ENCODE peak calls at places on chromosomes 3 and 15, in five cellular contexts. R is fibroblast of lung; M is GM12864; C is DND-41; E is CD4-positive, alpha-beta T cell. B is an unnamed sample.

GRCh38 chr15:90711418-90711824 is 5.7 kb upstream of the BLM start:
- DNase-seq in M (no peak), C (no peak), E (no peak), R (no peak), B (no peak)

GRCh38 chr3:4543110-4543509 is 50.0 kb downstream of the ITPR1 start:
- DNase-seq in R (no peak), C (no peak), M (no peak), E (no peak), B (no peak)

GRCh38 chr3:80682951-80683350 is 915.2 kb upstream of the ROBO1 start:
- DNase-seq in M (no peak), E (no peak), C (no peak), R (no peak), B (no peak)

GRCh38 chr15:88647362-88648105 is 8.7 kb downstream of the ISG20 start:
- DNase-seq in R (no peak), C (no peak), E (no peak), M (no peak), B (no peak)

GRCh38 chr3:123618768-123619484 is 34.1 kb upstream of the HACD2 start:
- DNase-seq in M (no peak), E (no peak), C (no peak), R (peak; percentile 74), B (no peak)

GRCh38 chr3:196962108-196962929 is 6.3 kb downstream of the PIGZ start:
- DNase-seq in C (no peak), E (no peak), M (no peak), R (no peak), B (no peak)

GRCh38 chr3:5581743-5582142 is 394.2 kb downstream of the EDEM1 start:
- DNase-seq in M (no peak), C (no peak), E (no peak), R (no peak), B (no peak)

GRCh38 chr3:56933803-56934202 is 126.7 kb upstream of the SPATA12 start:
- DNase-seq in E (no peak), M (no peak), C (no peak), R (no peak), B (no peak)

GRCh38 chr3:129664040-129664646 is 57.7 kb upstream of the PLXND1 start:
- DNase-seq in C (no peak), E (no peak), M (no peak), R (no peak), B (no peak)

GRCh38 chr3:114299925-114300624 is 6.2 kb downstream of the TIGIT start:
- DNase-seq in E (no peak), M (no peak), R (no peak), C (no peak), B (no peak)

GRCh38 chr3:114294940-114295480 is 1.2 kb downstream of the TIGIT start:
- DNase-seq in C (no peak), E (no peak), M (no peak), R (no peak), B (no peak)

GRCh38 chr3:114293846-114294245 is at the start of gene TIGIT:
- DNase-seq in M (no peak), E (no peak), R (no peak), C (no peak), B (no peak)

DNA sequence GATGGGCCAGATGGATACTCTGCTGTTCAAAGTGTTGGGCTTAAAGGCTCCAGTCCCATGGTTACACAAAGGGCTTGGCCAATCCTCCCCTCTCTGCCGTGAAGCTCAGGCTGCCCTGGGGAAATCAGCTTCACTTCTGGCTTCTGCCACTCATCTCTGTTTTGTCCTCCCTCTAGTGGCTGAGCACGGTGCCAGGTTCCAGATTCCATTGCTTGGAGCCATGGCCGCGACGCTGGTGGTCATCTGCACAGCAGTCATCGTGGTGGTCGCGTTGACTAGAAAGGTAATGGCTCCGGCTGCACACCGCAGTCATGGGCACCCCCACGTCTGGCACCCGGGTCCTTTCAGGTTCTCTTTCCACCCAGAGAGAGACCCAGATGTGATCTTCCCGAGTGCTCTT is 5.6 kb downstream of the TIGIT start:
- DNase-seq in R (no peak), E (no peak), C (no peak), M (no peak), B (no peak)
- TF ChIP-seq CTCF in R (peak; percentile 27), E (peak; percentile 62), C (peak; percentile 52), M (peak; percentile 51), B (peak; percentile 22)

GRCh38 chr15:63605816-63606215 is 8.6 kb downstream of the FBXL22 start:
- DNase-seq in C (no peak), R (no peak), E (peak; percentile 55), M (no peak), B (peak; percentile 55)
- TF ChIP-seq CTCF in C (no peak), R (no peak), E (no peak), M (no peak), B (no peak)

DNA sequence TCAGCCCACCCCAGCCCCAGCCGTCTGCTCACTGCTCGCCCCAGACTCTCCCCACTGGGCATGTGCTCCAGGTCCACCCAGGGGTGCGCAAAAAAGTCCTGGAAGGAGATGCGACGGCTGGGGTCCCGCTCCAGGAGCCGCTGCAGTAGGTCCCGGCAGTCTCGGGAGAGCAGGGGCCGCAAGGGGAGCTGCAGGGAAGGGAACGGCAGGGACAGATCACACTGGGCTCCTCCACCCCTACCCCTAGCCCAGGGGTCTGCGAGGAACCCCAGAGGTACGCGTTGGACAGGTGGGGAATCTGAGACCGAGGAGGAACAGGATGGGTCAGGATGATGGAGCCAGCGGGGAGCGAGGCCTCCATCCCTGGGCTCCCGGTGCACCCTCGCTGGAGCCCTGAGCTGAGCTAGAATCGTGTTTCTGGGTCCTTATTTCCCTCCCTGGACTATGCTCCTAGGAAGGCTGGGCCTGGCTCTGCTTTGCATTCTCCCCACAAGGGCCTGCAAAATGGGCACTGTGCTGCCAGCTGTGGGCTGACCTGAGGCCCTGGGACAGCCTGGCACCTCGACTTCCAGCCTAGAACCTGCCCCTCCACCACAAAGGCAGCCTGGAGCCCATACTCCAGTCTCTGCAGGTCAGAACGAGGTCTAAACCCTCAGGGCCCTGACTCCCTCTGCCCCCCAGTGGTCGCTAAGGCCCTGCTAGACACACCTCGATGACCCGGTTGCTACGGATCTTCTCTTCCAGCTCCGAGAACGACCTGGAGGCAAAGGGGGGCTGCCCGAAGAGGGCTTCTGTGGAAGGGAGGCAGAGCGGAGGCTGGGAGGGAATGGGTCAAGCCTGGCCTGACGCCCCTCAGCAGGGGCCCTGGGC is 3.2 kb downstream of the ULK3 start:
- DNase-seq in C (no peak), R (no peak), M (no peak), E (no peak), B (no peak)
- TF ChIP-seq CTCF in C (peak; percentile 25), R (no peak), M (peak; percentile 19), E (no peak), B (no peak)

GRCh38 chr15:98568382-98569017 is 79.8 kb upstream of the IGF1R start:
- DNase-seq in M (no peak), E (no peak), C (no peak), R (no peak), B (no peak)
- TF ChIP-seq CTCF in M (peak; percentile 29), E (no peak), C (no peak), R (peak; percentile 29), B (no peak)

GRCh38 chr3:139674585-139675260 is 3.0 kb downstream of the NMNAT3 start:
- DNase-seq in M (no peak), E (no peak), R (peak; percentile 20), C (no peak), B (no peak)

GRCh38 chr3:139676634-139677197 is 1.1 kb downstream of the NMNAT3 start:
- DNase-seq in E (no peak), M (no peak), C (no peak), R (no peak), B (no peak)

GRCh38 chr3:139675327-139675726 is 2.4 kb downstream of the NMNAT3 start:
- DNase-seq in C (no peak), R (no peak), M (no peak), E (no peak), B (no peak)

GRCh38 chr3:139679218-139679617 is 1.4 kb upstream of the NMNAT3 start:
- DNase-seq in R (no peak), E (no peak), C (no peak), M (no peak), B (no peak)

DNA sequence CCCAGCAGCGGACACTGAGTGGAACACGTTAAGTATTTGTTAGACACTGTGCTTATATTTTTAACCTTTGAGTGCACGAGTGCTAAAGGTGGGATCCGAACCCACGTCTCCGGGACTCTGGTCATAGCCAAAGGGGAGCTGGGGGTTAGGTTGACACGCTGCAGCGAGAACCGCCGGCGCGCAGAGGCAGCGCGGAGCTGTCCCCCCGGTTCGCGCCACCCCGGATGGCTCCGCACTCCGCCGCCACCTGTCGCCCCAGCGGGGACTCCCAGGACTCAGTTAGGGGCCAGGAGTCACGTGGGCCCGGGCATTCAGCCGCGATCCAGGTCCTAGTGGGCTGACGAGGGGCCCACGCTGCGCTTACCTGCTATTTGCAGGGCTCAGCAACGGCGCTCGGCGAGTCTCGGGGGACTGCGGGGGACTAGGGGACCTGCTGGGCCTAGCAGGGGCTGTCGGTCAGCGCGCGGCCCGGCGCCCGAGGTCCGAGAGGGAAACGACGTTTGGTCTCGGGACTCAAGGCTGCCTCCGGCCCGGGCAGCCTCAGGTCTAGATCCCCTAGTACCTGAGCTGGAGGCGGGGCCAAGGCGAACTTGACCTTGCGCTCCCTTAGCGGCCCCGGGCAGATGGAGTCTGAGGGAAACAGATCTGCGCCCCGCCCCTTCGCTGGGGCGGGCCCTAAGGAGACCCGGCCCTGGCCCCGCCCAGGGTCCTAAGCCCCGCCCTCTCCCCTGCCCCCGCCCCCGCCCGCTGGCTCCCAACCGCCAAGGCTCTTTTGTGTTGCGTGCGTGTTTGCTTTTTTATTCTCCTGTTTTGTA is at the start of gene NMNAT3:
- DNase-seq in C (no peak), R (peak; percentile 56), E (peak; percentile 70), M (peak; percentile 37), B (peak; percentile 92)
- TF ChIP-seq CTCF in C (no peak), R (no peak), E (no peak), M (peak; percentile 6), B (peak; percentile 19)

DNA sequence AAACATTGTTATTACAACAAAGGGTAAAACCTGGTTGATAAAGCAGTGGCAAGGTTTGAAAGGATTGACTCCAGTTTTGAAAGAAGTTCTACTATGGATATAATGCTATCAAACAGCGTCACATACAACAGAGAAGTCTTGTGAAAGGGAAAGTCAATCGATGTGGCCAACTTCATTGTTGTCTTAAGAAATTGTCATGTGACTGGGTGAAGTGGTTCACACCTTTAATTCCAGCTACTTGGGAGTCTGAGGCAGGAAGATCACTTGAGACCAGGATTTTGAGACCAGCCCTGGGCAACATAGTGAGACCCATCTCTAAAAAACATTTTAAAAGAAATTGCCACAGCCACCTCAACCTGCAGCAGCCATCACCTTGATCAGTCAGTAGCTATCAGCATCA is 6.2 kb upstream of the LXN start:
- DNase-seq in M (no peak), C (no peak), E (no peak), R (no peak), B (no peak)
- TF ChIP-seq CTCF in M (no peak), C (no peak), E (no peak), R (no peak), B (no peak)

DNA sequence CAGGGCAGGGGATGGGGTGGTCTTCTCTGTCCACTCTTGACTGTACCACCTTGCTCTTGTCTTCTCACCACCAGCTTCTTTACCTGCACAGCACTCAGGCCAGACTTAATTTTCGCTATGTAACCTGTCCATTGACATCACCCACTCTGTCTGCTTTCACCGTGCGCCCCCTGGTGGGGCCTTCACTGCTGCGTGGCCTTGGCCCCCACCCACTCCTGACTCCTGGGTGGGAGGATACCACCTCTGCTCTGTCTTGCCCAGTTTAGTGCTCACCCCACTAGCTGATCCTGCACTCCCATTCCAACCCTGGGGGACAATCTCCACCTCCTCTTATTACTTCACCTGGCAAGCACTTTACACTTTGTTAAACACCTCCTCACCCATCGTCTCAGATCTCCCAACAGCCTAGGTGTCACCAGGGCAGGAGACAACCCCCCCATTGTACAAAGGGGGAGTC is 17.7 kb downstream of the PTH1R start:
- DNase-seq in M (no peak), R (peak; percentile 29), E (peak; percentile 78), C (peak; percentile 75), B (peak; percentile 85)
- TF ChIP-seq CTCF in M (peak; percentile 94), R (peak; percentile 83), E (peak; percentile 82), C (peak; percentile 94), B (peak; percentile 87)

B was measured in GM13976.